ENCODE peak calls at places on chromosomes 2 and 18, in four cellular contexts. One of them, this sample, is unnamed.

GRCh38 chr2:157480182-157480961 is 36.5 kb upstream of the CYTIP start:
- DNase-seq in AG10803: peak; percentile 81
- DNase-seq in GM12865: peak; percentile 89
- DNase-seq in activated naive CD4-positive, alpha-beta T cell: no peak
- DNase-seq in this sample: no peak

GRCh38 chr2:10471956-10472355 is 23.8 kb upstream of the ODC1 start:
- DNase-seq in AG10803: no peak
- DNase-seq in activated naive CD4-positive, alpha-beta T cell: no peak
- DNase-seq in GM12865: no peak
- DNase-seq in this sample: no peak

GRCh38 chr18:24726727-24727539 is 266.5 kb downstream of the HRH4 start:
- DNase-seq in GM12865: peak; percentile 80
- DNase-seq in AG10803: peak; percentile 80
- DNase-seq in activated naive CD4-positive, alpha-beta T cell: no peak
- DNase-seq in this sample: no peak

GRCh38 chr18:66640431-66640830 is 36.5 kb upstream of the CDH19 start:
- DNase-seq in activated naive CD4-positive, alpha-beta T cell: no peak
- DNase-seq in GM12865: no peak
- DNase-seq in AG10803: no peak
- DNase-seq in this sample: no peak

GRCh38 chr2:37764739-37765138 is 93.3 kb upstream of the CDC42EP3 start:
- DNase-seq in activated naive CD4-positive, alpha-beta T cell: no peak
- DNase-seq in GM12865: no peak
- DNase-seq in AG10803: no peak
- DNase-seq in this sample: no peak

GRCh38 chr2:19120941-19121750 is 237.3 kb downstream of the OSR1 start:
- DNase-seq in GM12865: no peak
- DNase-seq in activated naive CD4-positive, alpha-beta T cell: no peak
- DNase-seq in AG10803: peak; percentile 96
- DNase-seq in this sample: no peak

GRCh38 chr18:31684279-31685096 is at the start of gene B4GALT6:
- DNase-seq in AG10803: peak; percentile 6
- DNase-seq in activated naive CD4-positive, alpha-beta T cell: no peak
- DNase-seq in GM12865: peak; percentile 82
- DNase-seq in this sample: peak; percentile 4

GRCh38 chr18:28032177-28032576 is 144.8 kb downstream of the CDH2 start:
- DNase-seq in AG10803: no peak
- DNase-seq in GM12865: no peak
- DNase-seq in activated naive CD4-positive, alpha-beta T cell: no peak
- DNase-seq in this sample: no peak

GRCh38 chr2:15943914-15944313 is 3.6 kb downstream of the MYCN start:
- DNase-seq in AG10803: no peak
- DNase-seq in activated naive CD4-positive, alpha-beta T cell: no peak
- DNase-seq in GM12865: no peak
- DNase-seq in this sample: no peak

GRCh38 chr2:133769036-133769435 is 200.8 kb upstream of the NCKAP5 start:
- DNase-seq in AG10803: no peak
- DNase-seq in GM12865: no peak
- DNase-seq in activated naive CD4-positive, alpha-beta T cell: no peak
- DNase-seq in this sample: no peak

GRCh38 chr2:99480390-99480789 is 9.4 kb downstream of the REV1 start:
- DNase-seq in AG10803: no peak
- DNase-seq in activated naive CD4-positive, alpha-beta T cell: no peak
- DNase-seq in GM12865: no peak
- DNase-seq in this sample: no peak

GRCh38 chr2:202088777-202089176 is 15.7 kb downstream of the KIAA2012 start:
- DNase-seq in GM12865: no peak
- DNase-seq in activated naive CD4-positive, alpha-beta T cell: no peak
- DNase-seq in AG10803: no peak
- DNase-seq in this sample: no peak

GRCh38 chr2:146094185-146094584 is 1574.3 kb upstream of the ZEB2 start:
- DNase-seq in GM12865: no peak
- DNase-seq in activated naive CD4-positive, alpha-beta T cell: no peak
- DNase-seq in AG10803: no peak
- DNase-seq in this sample: no peak

GRCh38 chr2:217293607-217294006 is 433.7 kb upstream of the TNP1 start:
- DNase-seq in AG10803: peak; percentile 31
- DNase-seq in GM12865: no peak
- DNase-seq in activated naive CD4-positive, alpha-beta T cell: no peak
- DNase-seq in this sample: no peak

GRCh38 chr2:201401815-201402214 is 44.7 kb upstream of the FLACC1 start:
- DNase-seq in activated naive CD4-positive, alpha-beta T cell: no peak
- DNase-seq in GM12865: no peak
- DNase-seq in AG10803: no peak
- DNase-seq in this sample: no peak

GRCh38 chr2:12879649-12880048 is 162.9 kb downstream of the TRIB2 start:
- DNase-seq in activated naive CD4-positive, alpha-beta T cell: no peak
- DNase-seq in AG10803: no peak
- DNase-seq in GM12865: no peak
- DNase-seq in this sample: no peak

GRCh38 chr2:118061135-118061955 is 26.9 kb upstream of the INSIG2 start:
- DNase-seq in GM12865: peak; percentile 71
- DNase-seq in activated naive CD4-positive, alpha-beta T cell: no peak
- DNase-seq in AG10803: peak; percentile 91
- DNase-seq in this sample: no peak

GRCh38 chr18:73007195-73007934 is 139.6 kb upstream of the NETO1 start:
- DNase-seq in GM12865: peak; percentile 11
- DNase-seq in activated naive CD4-positive, alpha-beta T cell: no peak
- DNase-seq in AG10803: no peak
- DNase-seq in this sample: no peak

GRCh38 chr18:33577688-33578370 is at the start of gene ASXL3:
- DNase-seq in AG10803: no peak
- DNase-seq in GM12865: peak; percentile 7
- DNase-seq in activated naive CD4-positive, alpha-beta T cell: no peak
- DNase-seq in this sample: no peak

GRCh38 chr2:95047629-95048510 is 22.4 kb downstream of the MAL start:
- DNase-seq in GM12865: no peak
- DNase-seq in AG10803: no peak
- DNase-seq in activated naive CD4-positive, alpha-beta T cell: no peak
- DNase-seq in this sample: no peak

GRCh38 chr2:235312571-235312970 is 181.3 kb upstream of the AGAP1 start:
- DNase-seq in GM12865: no peak
- DNase-seq in activated naive CD4-positive, alpha-beta T cell: no peak
- DNase-seq in AG10803: no peak
- DNase-seq in this sample: no peak

GRCh38 chr2:233056961-233057605 is 3.1 kb upstream of the INPP5D start:
- DNase-seq in AG10803: no peak
- DNase-seq in GM12865: no peak
- DNase-seq in activated naive CD4-positive, alpha-beta T cell: no peak
- DNase-seq in this sample: no peak

GRCh38 chr2:45965841-45966498 is 314.5 kb downstream of the PRKCE start:
- DNase-seq in GM12865: no peak
- DNase-seq in AG10803: no peak
- DNase-seq in activated naive CD4-positive, alpha-beta T cell: no peak
- DNase-seq in this sample: no peak

GRCh38 chr18:42032447-42032846 is 77.4 kb downstream of the PIK3C3 start:
- DNase-seq in GM12865: no peak
- DNase-seq in activated naive CD4-positive, alpha-beta T cell: no peak
- DNase-seq in AG10803: no peak
- DNase-seq in this sample: no peak

GRCh38 chr2:9795071-9795470 is 48.2 kb upstream of the TAF1B start:
- DNase-seq in activated naive CD4-positive, alpha-beta T cell: no peak
- DNase-seq in AG10803: no peak
- DNase-seq in GM12865: no peak
- DNase-seq in this sample: no peak

GRCh38 chr2:224869601-224870000 is 153.4 kb upstream of the CCDC195 start:
- DNase-seq in GM12865: no peak
- DNase-seq in AG10803: peak; percentile 87
- DNase-seq in activated naive CD4-positive, alpha-beta T cell: no peak
- DNase-seq in this sample: no peak

GRCh38 chr2:196046123-196046917 is 22.3 kb downstream of the DNAH7 start:
- DNase-seq in activated naive CD4-positive, alpha-beta T cell: no peak
- DNase-seq in GM12865: peak; percentile 38
- DNase-seq in AG10803: no peak
- DNase-seq in this sample: no peak